ENCODE peak calls at places on chromosomes 11 and 22, in ten cellular contexts. One of them, this sample, is unnamed. For H3K36me3, the result is how much of the 10 kb centered on the place peaks cover.

GRCh38 chr22:35493074-35493473 is 47.6 kb upstream of the RASD2 start:
- DNase-seq in kidney epithelial cell: no peak
- DNase-seq in heart right ventricle: no peak
- DNase-seq in H1: no peak
- DNase-seq in pancreas: no peak
- DNase-seq in ovary: no peak
- DNase-seq in astrocyte: no peak
- DNase-seq in SK-N-SH: no peak
- DNase-seq in psoas muscle: no peak
- DNase-seq in PC-3: no peak
- DNase-seq in this sample: no peak

GRCh38 chr11:46564459-46564858 is 29.4 kb downstream of the AMBRA1 start:
- DNase-seq in kidney epithelial cell: no peak
- DNase-seq in heart right ventricle: no peak
- DNase-seq in H1: no peak
- DNase-seq in pancreas: no peak
- DNase-seq in ovary: no peak
- DNase-seq in astrocyte: peak
- DNase-seq in SK-N-SH: no peak
- DNase-seq in psoas muscle: no peak
- DNase-seq in PC-3: peak
- DNase-seq in this sample: peak

GRCh38 chr22:37212174-37212906 is at the start of gene SSTR3:
- DNase-seq in kidney epithelial cell: no peak
- DNase-seq in heart right ventricle: no peak
- DNase-seq in H1: no peak
- DNase-seq in pancreas: peak
- DNase-seq in ovary: peak
- DNase-seq in astrocyte: no peak
- DNase-seq in SK-N-SH: peak
- DNase-seq in psoas muscle: no peak
- DNase-seq in PC-3: no peak
- DNase-seq in this sample: no peak

GRCh38 chr11:80031014-80031565 is 590.3 kb upstream of the TENM4 start:
- DNase-seq in kidney epithelial cell: peak
- DNase-seq in heart right ventricle: no peak
- DNase-seq in H1: no peak
- DNase-seq in pancreas: no peak
- DNase-seq in ovary: no peak
- DNase-seq in astrocyte: no peak
- DNase-seq in SK-N-SH: no peak
- DNase-seq in psoas muscle: no peak
- DNase-seq in PC-3: no peak
- DNase-seq in this sample: no peak

GRCh38 chr22:42299586-42300285 is 29.3 kb upstream of the TCF20 start:
- DNase-seq in kidney epithelial cell: no peak
- DNase-seq in heart right ventricle: peak
- DNase-seq in H1: no peak
- DNase-seq in pancreas: no peak
- DNase-seq in ovary: no peak
- DNase-seq in astrocyte: no peak
- DNase-seq in SK-N-SH: no peak
- DNase-seq in psoas muscle: no peak
- DNase-seq in PC-3: no peak
- DNase-seq in this sample: no peak

GRCh38 chr22:44437493-44438015 is 60.5 kb downstream of the RTL6 start:
- DNase-seq in kidney epithelial cell: no peak
- DNase-seq in heart right ventricle: no peak
- DNase-seq in H1: no peak
- DNase-seq in pancreas: no peak
- DNase-seq in ovary: no peak
- DNase-seq in astrocyte: peak
- DNase-seq in SK-N-SH: no peak
- DNase-seq in psoas muscle: no peak
- DNase-seq in PC-3: peak
- DNase-seq in this sample: peak

GRCh38 chr11:67464411-67465189 is 4.5 kb downstream of the TMEM134 start:
- DNase-seq in kidney epithelial cell: peak
- DNase-seq in heart right ventricle: peak
- DNase-seq in H1: peak
- DNase-seq in pancreas: peak
- DNase-seq in ovary: peak
- DNase-seq in astrocyte: peak
- DNase-seq in SK-N-SH: peak
- DNase-seq in psoas muscle: peak
- DNase-seq in PC-3: peak
- DNase-seq in this sample: peak

GRCh38 chr11:19267567-19267966 is 26.8 kb upstream of the E2F8 start:
- DNase-seq in kidney epithelial cell: no peak
- DNase-seq in heart right ventricle: no peak
- DNase-seq in H1: no peak
- DNase-seq in pancreas: no peak
- DNase-seq in ovary: no peak
- DNase-seq in astrocyte: no peak
- DNase-seq in SK-N-SH: no peak
- DNase-seq in psoas muscle: no peak
- DNase-seq in PC-3: no peak
- DNase-seq in this sample: no peak

GRCh38 chr11:68683086-68683951 is 1.0 kb upstream of the GAL start:
- DNase-seq in kidney epithelial cell: no peak
- DNase-seq in heart right ventricle: no peak
- DNase-seq in H1: no peak
- DNase-seq in pancreas: no peak
- DNase-seq in ovary: no peak
- DNase-seq in astrocyte: no peak
- DNase-seq in SK-N-SH: no peak
- DNase-seq in psoas muscle: no peak
- DNase-seq in PC-3: no peak
- DNase-seq in this sample: no peak

GRCh38 chr11:113729456-113729855 is 23.3 kb upstream of the TMPRSS5 start:
- DNase-seq in kidney epithelial cell: no peak
- DNase-seq in heart right ventricle: no peak
- DNase-seq in H1: no peak
- DNase-seq in pancreas: no peak
- DNase-seq in ovary: no peak
- DNase-seq in astrocyte: no peak
- DNase-seq in SK-N-SH: no peak
- DNase-seq in psoas muscle: no peak
- DNase-seq in PC-3: no peak
- DNase-seq in this sample: peak

GRCh38 chr11:70432065-70432464 is 33.7 kb downstream of the CTTN start:
- DNase-seq in kidney epithelial cell: no peak
- DNase-seq in heart right ventricle: no peak
- DNase-seq in H1: no peak
- DNase-seq in pancreas: no peak
- DNase-seq in ovary: no peak
- DNase-seq in astrocyte: no peak
- DNase-seq in SK-N-SH: no peak
- DNase-seq in psoas muscle: no peak
- DNase-seq in PC-3: no peak
- DNase-seq in this sample: no peak

GRCh38 chr22:20015971-20016733 is 471 bp downstream of the ARVCF start:
- DNase-seq in kidney epithelial cell: no peak
- DNase-seq in heart right ventricle: no peak
- DNase-seq in H1: no peak
- DNase-seq in pancreas: peak
- DNase-seq in ovary: peak
- DNase-seq in astrocyte: no peak
- DNase-seq in SK-N-SH: peak
- DNase-seq in psoas muscle: no peak
- DNase-seq in PC-3: peak
- DNase-seq in this sample: no peak

GRCh38 chr11:61785837-61786402 is 6.5 kb downstream of the TMEM258 start:
- DNase-seq in kidney epithelial cell: no peak
- DNase-seq in heart right ventricle: no peak
- DNase-seq in H1: no peak
- DNase-seq in pancreas: peak
- DNase-seq in ovary: no peak
- DNase-seq in astrocyte: no peak
- DNase-seq in SK-N-SH: no peak
- DNase-seq in psoas muscle: no peak
- DNase-seq in PC-3: no peak
- DNase-seq in this sample: no peak

GRCh38 chr22:26570864-26571525 is 18.9 kb downstream of the TPST2 start:
- DNase-seq in kidney epithelial cell: no peak
- DNase-seq in heart right ventricle: peak
- DNase-seq in H1: no peak
- DNase-seq in pancreas: no peak
- DNase-seq in ovary: no peak
- DNase-seq in astrocyte: no peak
- DNase-seq in SK-N-SH: no peak
- DNase-seq in psoas muscle: no peak
- DNase-seq in PC-3: no peak
- DNase-seq in this sample: no peak

DNA sequence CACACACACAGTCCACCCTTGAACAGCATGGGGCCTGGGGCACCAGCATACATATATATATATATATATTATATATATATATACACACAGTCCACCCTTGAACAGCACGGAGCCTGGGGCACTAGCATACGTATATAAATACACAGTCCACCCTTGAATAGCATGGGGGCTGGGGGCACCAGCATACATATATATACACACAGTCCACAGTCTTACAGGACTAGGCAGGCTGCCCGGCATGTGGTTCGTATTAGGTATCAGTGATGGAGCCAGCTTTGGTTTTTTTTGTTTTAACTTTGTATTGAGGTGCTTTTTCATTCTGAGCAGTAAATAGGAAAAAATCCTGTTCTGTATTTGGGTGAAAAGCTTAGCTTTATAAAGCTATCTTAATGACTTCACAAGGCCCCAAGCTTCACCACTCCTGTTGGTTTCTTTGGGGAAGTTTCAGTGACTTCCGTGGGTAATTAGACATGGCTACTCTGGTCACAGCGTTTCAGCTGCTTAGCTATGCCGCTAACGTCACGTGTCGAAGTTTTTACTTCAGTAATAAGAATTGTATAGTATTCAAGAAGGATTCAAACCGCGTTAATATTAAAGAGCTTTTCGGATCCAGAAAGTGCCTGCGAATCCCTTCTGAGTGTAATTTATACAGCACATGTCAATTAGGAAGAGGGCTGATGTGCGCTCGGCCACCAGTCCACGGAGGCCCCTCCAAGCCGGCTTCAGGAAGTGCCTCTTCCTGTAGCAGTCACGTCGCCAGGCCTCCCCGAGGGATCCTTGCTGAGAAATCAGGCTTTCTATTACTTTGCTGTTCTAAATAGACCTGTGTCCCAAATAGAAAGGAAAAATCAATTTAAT is 179.7 kb downstream of the TBC1D22A start:
- DNase-seq in kidney epithelial cell: no peak
- DNase-seq in heart right ventricle: peak
- DNase-seq in H1: no peak
- DNase-seq in pancreas: no peak
- DNase-seq in ovary: no peak
- DNase-seq in astrocyte: no peak
- DNase-seq in SK-N-SH: no peak
- DNase-seq in psoas muscle: peak
- DNase-seq in PC-3: no peak
- DNase-seq in this sample: no peak
- TF ChIP-seq CTCF in kidney epithelial cell: no peak
- TF ChIP-seq CTCF in heart right ventricle: no peak
- TF ChIP-seq CTCF in H1: no peak
- TF ChIP-seq CTCF in pancreas: no peak
- TF ChIP-seq CTCF in ovary: no peak
- TF ChIP-seq CTCF in astrocyte: no peak
- TF ChIP-seq CTCF in SK-N-SH: no peak
- TF ChIP-seq CTCF in psoas muscle: no peak
- TF ChIP-seq CTCF in PC-3: no peak
- TF ChIP-seq CTCF in this sample: no peak

DNA sequence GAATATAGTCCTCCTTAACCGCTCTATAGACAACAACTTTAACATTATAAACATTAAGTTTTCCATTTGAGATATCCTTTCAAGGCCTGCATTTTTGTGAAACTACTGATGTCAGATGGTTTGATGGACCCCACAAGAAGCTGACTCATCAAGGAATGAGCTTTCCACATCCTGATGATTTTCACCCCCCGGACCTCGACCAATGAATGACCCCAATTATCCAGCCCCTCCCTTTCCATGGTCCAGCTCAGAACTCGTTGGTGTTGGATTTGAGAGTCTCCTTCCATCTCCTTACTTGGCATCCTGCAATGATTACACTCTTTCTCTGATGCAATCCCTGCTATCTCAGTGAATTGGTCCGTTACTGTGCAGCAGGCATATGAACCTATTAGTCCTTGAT is 31.9 kb upstream of the GUCY1A2 start:
- DNase-seq in kidney epithelial cell: no peak
- DNase-seq in heart right ventricle: no peak
- DNase-seq in H1: no peak
- DNase-seq in pancreas: no peak
- DNase-seq in ovary: no peak
- DNase-seq in astrocyte: peak
- DNase-seq in SK-N-SH: no peak
- DNase-seq in psoas muscle: no peak
- DNase-seq in PC-3: no peak
- DNase-seq in this sample: no peak
- H3K4me3 ChIP-seq in kidney epithelial cell: no peak
- H3K4me3 ChIP-seq in heart right ventricle: no peak
- H3K4me3 ChIP-seq in H1: no peak
- H3K4me3 ChIP-seq in pancreas: no peak
- H3K4me3 ChIP-seq in ovary: no peak
- H3K4me3 ChIP-seq in astrocyte: no peak
- H3K4me3 ChIP-seq in SK-N-SH: no peak
- H3K4me3 ChIP-seq in psoas muscle: no peak
- H3K4me3 ChIP-seq in PC-3: no peak
- H3K4me3 ChIP-seq in this sample: no peak

GRCh38 chr11:12242071-12242672 is 131.8 kb downstream of the MICAL2 start:
- DNase-seq in kidney epithelial cell: no peak
- DNase-seq in heart right ventricle: no peak
- DNase-seq in H1: no peak
- DNase-seq in pancreas: peak
- DNase-seq in ovary: no peak
- DNase-seq in astrocyte: no peak
- DNase-seq in SK-N-SH: no peak
- DNase-seq in psoas muscle: no peak
- DNase-seq in PC-3: no peak
- DNase-seq in this sample: no peak
- H3K36me3 ChIP-seq in kidney epithelial cell: under half
- H3K36me3 ChIP-seq in heart right ventricle: under half
- H3K36me3 ChIP-seq in H1: under half
- H3K36me3 ChIP-seq in pancreas: under half
- H3K36me3 ChIP-seq in ovary: under half
- H3K36me3 ChIP-seq in astrocyte: half or more
- H3K36me3 ChIP-seq in SK-N-SH: half or more
- H3K36me3 ChIP-seq in psoas muscle: under half
- H3K36me3 ChIP-seq in PC-3: under half
- H3K36me3 ChIP-seq in this sample: under half

DNA sequence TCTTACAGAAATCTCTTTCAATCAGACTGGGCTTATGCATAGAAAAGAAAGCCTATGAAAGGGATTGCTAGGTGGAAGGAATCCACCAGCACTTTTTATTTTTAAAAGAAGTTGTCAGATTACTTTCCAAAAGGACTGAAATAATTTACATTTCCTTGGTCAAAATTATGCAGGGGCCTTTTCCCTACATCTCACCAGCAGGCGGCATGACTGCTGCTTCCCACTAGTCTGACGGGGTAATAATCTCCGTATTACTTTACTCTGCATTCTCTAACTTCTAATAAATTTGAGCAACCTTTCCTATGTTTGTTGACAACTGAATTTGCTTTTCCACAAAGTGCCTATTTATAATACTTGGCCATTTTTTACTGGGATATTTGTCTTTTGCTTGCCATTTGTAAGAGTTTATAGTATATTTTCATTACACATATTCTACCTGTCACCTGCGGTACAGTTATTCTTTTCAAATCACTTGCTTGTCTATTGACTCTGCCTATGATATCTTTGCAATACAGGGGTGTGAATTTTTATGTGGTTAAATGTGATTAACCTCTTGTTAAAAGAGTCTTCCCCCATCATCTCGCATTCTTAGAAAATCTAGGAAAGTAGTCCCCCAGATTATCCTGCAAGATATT is 51.9 kb upstream of the USP47 start:
- DNase-seq in kidney epithelial cell: no peak
- DNase-seq in heart right ventricle: no peak
- DNase-seq in H1: no peak
- DNase-seq in pancreas: no peak
- DNase-seq in ovary: peak
- DNase-seq in astrocyte: no peak
- DNase-seq in SK-N-SH: peak
- DNase-seq in psoas muscle: no peak
- DNase-seq in PC-3: peak
- DNase-seq in this sample: peak
- TF ChIP-seq CTCF in kidney epithelial cell: peak
- TF ChIP-seq CTCF in heart right ventricle: peak
- TF ChIP-seq CTCF in H1: peak
- TF ChIP-seq CTCF in pancreas: peak
- TF ChIP-seq CTCF in ovary: peak
- TF ChIP-seq CTCF in astrocyte: peak
- TF ChIP-seq CTCF in SK-N-SH: peak
- TF ChIP-seq CTCF in psoas muscle: peak
- TF ChIP-seq CTCF in PC-3: peak
- TF ChIP-seq CTCF in this sample: peak

This sample was measured in bronchial epithelial cell.